ENCODE peak calls at places on chromosomes 4 and X, in five cellular contexts. X, Z, G, J and C are unnamed samples.
A peak's percentile ranks its signal among the peaks of the same experiment; 100 is the strongest.

GRCh38 chrX:148288451-148288850 is 212.0 kb upstream of the AFF2 start:
- DNase-seq in X (no peak), Z (no peak), G (no peak), J (no peak), C (no peak)

GRCh38 chr4:83639849-83640493 is 104.1 kb downstream of the GPAT3 start:
- DNase-seq in X (peak; percentile 83), Z (peak; percentile 83), G (peak; percentile 47), J (peak; percentile 84), C (peak; percentile 69)

GRCh38 chr4:173038192-173038896 is 130.3 kb upstream of the GALNT7 start:
- DNase-seq in X (peak; percentile 19), Z (no peak), G (no peak), J (peak; percentile 60), C (no peak)

GRCh38 chr4:159158989-159159388 is 56.1 kb downstream of the RAPGEF2 start:
- DNase-seq in X (no peak), Z (no peak), G (no peak), J (no peak), C (no peak)

GRCh38 chr4:164012396-164013027 is 518.0 kb downstream of the TMA16 start:
- DNase-seq in X (peak; percentile 84), Z (peak; percentile 59), G (peak; percentile 12), J (peak; percentile 58), C (peak; percentile 33)

GRCh38 chr4:89598602-89599001 is 238.4 kb downstream of the SNCA start:
- DNase-seq in X (peak; percentile 53), Z (peak; percentile 25), G (peak; percentile 6), J (peak; percentile 29), C (no peak)

GRCh38 chr4:98421106-98421505 is 159.9 kb downstream of the RAP1GDS1 start:
- DNase-seq in X (no peak), Z (no peak), G (no peak), J (no peak), C (no peak)

GRCh38 chr4:110049951-110050925 is 137.6 kb downstream of the EGF start:
- DNase-seq in X (peak; percentile 69), Z (peak; percentile 57), G (peak; percentile 38), J (peak; percentile 55), C (peak; percentile 44)

GRCh38 chr4:145231906-145232700 is 51.7 kb upstream of the OTUD4 start:
- DNase-seq in X (no peak), Z (no peak), G (no peak), J (peak; percentile 54), C (no peak)

GRCh38 chrX:150036641-150037040 is 98.3 kb upstream of the EOLA2 start:
- DNase-seq in X (no peak), Z (no peak), G (no peak), J (no peak), C (no peak)

GRCh38 chrX:106437407-106437806 is 174.4 kb upstream of the RADX start:
- DNase-seq in X (no peak), Z (no peak), G (no peak), J (no peak), C (no peak)

GRCh38 chr4:156771171-156771837 is 200.3 kb downstream of the PDGFC start:
- DNase-seq in X (peak; percentile 54), Z (no peak), G (peak; percentile 5), J (peak; percentile 85), C (peak; percentile 20)

GRCh38 chr4:128565565-128566186 is 243.8 kb upstream of the JADE1 start:
- DNase-seq in X (peak; percentile 85), Z (peak; percentile 67), G (peak; percentile 42), J (peak; percentile 46), C (peak; percentile 72)

GRCh38 chr4:111632752-111633151 is 512.5 kb upstream of the FAM241A start:
- DNase-seq in X (no peak), Z (no peak), G (no peak), J (peak; percentile 16), C (no peak)

GRCh38 chr4:111639120-111639519 is 506.1 kb upstream of the FAM241A start:
- DNase-seq in X (no peak), Z (peak; percentile 43), G (no peak), J (peak; percentile 21), C (no peak)

GRCh38 chr4:111633663-111634266 is 511.5 kb upstream of the FAM241A start:
- DNase-seq in X (no peak), Z (no peak), G (no peak), J (no peak), C (no peak)

GRCh38 chr4:111639876-111640275 is 505.4 kb upstream of the FAM241A start:
- DNase-seq in X (no peak), Z (peak; percentile 34), G (no peak), J (peak; percentile 11), C (no peak)

GRCh38 chr4:111636961-111637556 is 508.2 kb upstream of the FAM241A start:
- DNase-seq in X (no peak), Z (no peak), G (no peak), J (no peak), C (no peak)
- H3K9me2 ChIP-seq in X (no peaks in the 10 kb centered on the region), Z (no peaks in the 10 kb centered on the region), G (no peaks in the 10 kb centered on the region), J (no peaks in the 10 kb centered on the region), C (no peaks in the 10 kb centered on the region)

GRCh38 chrX:41482153-41482850 is 35.2 kb downstream of the NYX start:
- DNase-seq in X (no peak), Z (peak; percentile 60), G (no peak), J (no peak), C (no peak)

GRCh38 chrX:41480508-41481260 is 33.5 kb downstream of the NYX start:
- DNase-seq in X (no peak), Z (no peak), G (no peak), J (no peak), C (no peak)

GRCh38 chrX:41475611-41476241 is 28.6 kb downstream of the NYX start:
- DNase-seq in X (peak; percentile 74), Z (no peak), G (no peak), J (no peak), C (no peak)

GRCh38 chrX:41478397-41478911 is 31.3 kb downstream of the NYX start:
- DNase-seq in X (peak; percentile 8), Z (no peak), G (no peak), J (peak; percentile 5), C (no peak)

GRCh38 chrX:41481264-41482109 is 34.3 kb downstream of the NYX start:
- DNase-seq in X (peak; percentile 67), Z (no peak), G (peak; percentile 55), J (peak; percentile 45), C (no peak)
- H3K9me2 ChIP-seq in X (no peaks in the 10 kb centered on the region), Z (no peaks in the 10 kb centered on the region), G (no peaks in the 10 kb centered on the region), J (no peaks in the 10 kb centered on the region), C (no peaks in the 10 kb centered on the region)

DNA sequence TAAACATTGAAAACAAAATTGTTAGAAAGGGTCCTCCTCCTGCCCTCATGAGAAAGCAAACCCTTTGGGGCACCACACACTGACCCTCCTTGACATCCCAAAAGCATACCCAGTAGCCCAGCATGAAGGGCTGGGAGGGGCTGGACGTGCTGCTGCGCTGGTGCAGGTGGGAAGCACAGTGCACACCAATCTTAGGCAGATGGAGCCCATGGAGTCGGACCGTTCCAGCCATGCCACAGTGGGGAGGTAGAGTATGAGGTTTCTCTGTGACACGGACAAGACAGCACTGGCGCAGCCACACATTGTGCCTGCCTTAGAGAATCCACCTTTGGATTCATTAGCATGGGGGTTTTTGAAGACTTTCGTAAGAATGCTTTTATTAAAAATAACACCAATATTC is 544.2 kb upstream of the FRG1 start:
- DNase-seq in X (no peak), Z (no peak), G (no peak), J (no peak), C (no peak)
- H3K9me2 ChIP-seq in X (no peaks in the 10 kb centered on the region), Z (no peaks in the 10 kb centered on the region), G (no peaks in the 10 kb centered on the region), J (no peaks in the 10 kb centered on the region), C (no peaks in the 10 kb centered on the region)

GRCh38 chr4:114163051-114163450 is 183.6 kb upstream of the ARSJ start:
- DNase-seq in X (no peak), Z (no peak), G (no peak), J (no peak), C (no peak)
- H3K9me2 ChIP-seq in X (no peaks in the 10 kb centered on the region), Z (no peaks in the 10 kb centered on the region), G (no peaks in the 10 kb centered on the region), J (no peaks in the 10 kb centered on the region), C (no peaks in the 10 kb centered on the region)

GRCh38 chr4:124537971-124538370 is 174.6 kb downstream of the ANKRD50 start:
- DNase-seq in X (no peak), Z (no peak), G (no peak), J (no peak), C (no peak)

GRCh38 chr4:124542021-124542420 is 170.5 kb downstream of the ANKRD50 start:
- DNase-seq in X (no peak), Z (no peak), G (no peak), J (no peak), C (no peak)
- H3K9me2 ChIP-seq in X (no peaks in the 10 kb centered on the region), Z (no peaks in the 10 kb centered on the region), G (no peaks in the 10 kb centered on the region), J (no peaks in the 10 kb centered on the region), C (no peaks in the 10 kb centered on the region)

GRCh38 chrX:56795309-56795868 is 66.3 kb downstream of the NBDY start:
- DNase-seq in X (no peak), Z (no peak), G (peak; percentile 0), J (no peak), C (no peak)
- H3K9me2 ChIP-seq in X (no peaks in the 10 kb centered on the region), Z (no peaks in the 10 kb centered on the region), G (no peaks in the 10 kb centered on the region), J (no peaks in the 10 kb centered on the region), C (no peaks in the 10 kb centered on the region)

GRCh38 chr4:6229671-6230501 is 29.5 kb upstream of the JAKMIP1 start:
- DNase-seq in X (no peak), Z (no peak), G (no peak), J (no peak), C (no peak)
- H3K9me2 ChIP-seq in X (no peaks in the 10 kb centered on the region), Z (no peaks in the 10 kb centered on the region), G (no peaks in the 10 kb centered on the region), J (no peaks in the 10 kb centered on the region), C (no peaks in the 10 kb centered on the region)

GRCh38 chr4:185424905-185425599 is 712 bp downstream of the UFSP2 start:
- DNase-seq in X (no peak), Z (no peak), G (no peak), J (no peak), C (peak; percentile 34)
- H3K9me2 ChIP-seq in X (no peaks in the 10 kb centered on the region), Z (no peaks in the 10 kb centered on the region), G (no peaks in the 10 kb centered on the region), J (no peaks in the 10 kb centered on the region), C (no peaks in the 10 kb centered on the region)